ENCODE peak calls at places on chromosomes 3 and 15, in ten cellular contexts. N is GM23248, M is transverse colon, X is mucosa of descending colon, U is osteoblast, R is neuronal stem cell, F is PC-9, T is pancreas, E is trophoblast cell, Q is heart left ventricle. W is an unnamed sample.

GRCh38 chr3:59308684-59309083 is 258.9 kb upstream of the CFAP20DC start:
- DNase-seq in N (no peak), M (no peak), X (no peak), U (no peak), R (no peak), F (no peak), T (no peak), E (no peak), Q (no peak), W (no peak)

GRCh38 chr3:71103430-71103881 is 480.1 kb downstream of the FOXP1 start:
- DNase-seq in N (peak; percentile 79), M (peak; percentile 47), X (peak; percentile 58), U (no peak), R (no peak), F (no peak), T (peak; percentile 77), E (no peak), Q (peak; percentile 71), W (no peak)

GRCh38 chr3:66473637-66474036 is 27.2 kb downstream of the LRIG1 start:
- DNase-seq in N (peak; percentile 90), M (no peak), X (no peak), U (no peak), R (no peak), F (no peak), T (no peak), E (peak; percentile 23), Q (no peak), W (no peak)

GRCh38 chr3:115436767-115437301 is 186.5 kb upstream of the GAP43 start:
- DNase-seq in N (peak; percentile 97), M (no peak), X (no peak), U (peak; percentile 71), R (no peak), F (peak; percentile 48), T (no peak), E (peak; percentile 62), Q (no peak), W (no peak)

GRCh38 chr15:69983696-69984265 is 113.9 kb downstream of the TLE3 start:
- DNase-seq in N (peak; percentile 11), M (no peak), X (no peak), U (no peak), R (no peak), F (peak; percentile 47), T (no peak), E (peak; percentile 75), Q (no peak), W (no peak)

GRCh38 chr15:90142216-90143175 is 40.2 kb upstream of the IDH2 start:
- DNase-seq in N (no peak), M (no peak), X (no peak), U (no peak), R (no peak), F (no peak), T (no peak), E (no peak), Q (no peak), W (peak; percentile 83)

GRCh38 chr15:73582961-73583360 is 50.2 kb downstream of the NPTN start:
- DNase-seq in N (no peak), M (no peak), X (no peak), U (no peak), R (no peak), F (no peak), T (no peak), E (no peak), Q (no peak), W (no peak)

GRCh38 chr3:124014366-124014942 is 22.5 kb upstream of the ROPN1 start:
- DNase-seq in N (peak; percentile 60), M (no peak), X (no peak), U (no peak), R (no peak), F (no peak), T (no peak), E (no peak), Q (no peak), W (no peak)

GRCh38 chr15:56042982-56043980 is 49.9 kb upstream of the NEDD4 start:
- DNase-seq in N (no peak), M (no peak), X (peak; percentile 26), U (no peak), R (no peak), F (no peak), T (no peak), E (no peak), Q (peak; percentile 10), W (peak; percentile 62)

GRCh38 chr15:57495037-57495436 is 96.7 kb upstream of the MYZAP start:
- DNase-seq in N (no peak), M (no peak), X (no peak), U (peak; percentile 41), R (no peak), F (no peak), T (no peak), E (peak; percentile 62), Q (no peak), W (no peak)
- H3K4me1 ChIP-seq in N (peaks cover 11% of the 10 kb centered on the region), M (peaks cover 4% of the 10 kb centered on the region), X (peaks cover 7% of the 10 kb centered on the region), U (no peaks in the 10 kb centered on the region), R (peaks cover 6% of the 10 kb centered on the region), F (no peaks in the 10 kb centered on the region), T (peaks cover 33% of the 10 kb centered on the region), E (peaks cover 23% of the 10 kb centered on the region), Q (peaks cover 9% of the 10 kb centered on the region), W (no peaks in the 10 kb centered on the region)

GRCh38 chr15:74780523-74780982 is 1.3 kb upstream of the CSK start:
- DNase-seq in N (no peak), M (no peak), X (peak; percentile 17), U (peak; percentile 68), R (no peak), F (no peak), T (no peak), E (no peak), Q (no peak), W (no peak)

GRCh38 chr15:74780983-74781672 is 752 bp upstream of the CSK start:
- DNase-seq in N (peak; percentile 51), M (no peak), X (peak; percentile 38), U (peak; percentile 84), R (no peak), F (no peak), T (no peak), E (peak; percentile 22), Q (no peak), W (peak; percentile 68)

GRCh38 chr15:74777769-74778598 is 3.9 kb upstream of the CSK start:
- DNase-seq in N (no peak), M (no peak), X (no peak), U (peak; percentile 85), R (no peak), F (no peak), T (no peak), E (no peak), Q (no peak), W (no peak)

GRCh38 chr15:74778599-74778970 is 3.3 kb upstream of the CSK start:
- DNase-seq in N (no peak), M (no peak), X (no peak), U (no peak), R (no peak), F (no peak), T (no peak), E (no peak), Q (no peak), W (no peak)

GRCh38 chr15:74779162-74779648 is 2.7 kb upstream of the CSK start:
- DNase-seq in N (no peak), M (no peak), X (peak; percentile 5), U (no peak), R (no peak), F (no peak), T (no peak), E (no peak), Q (no peak), W (no peak)
- H3K4me1 ChIP-seq in N (peaks cover 18% of the 10 kb centered on the region), M (peaks cover 29% of the 10 kb centered on the region), X (peaks cover 52% of the 10 kb centered on the region), U (peaks cover 27% of the 10 kb centered on the region), R (peaks cover 37% of the 10 kb centered on the region), F (peaks cover 20% of the 10 kb centered on the region), T (no peaks in the 10 kb centered on the region), E (peaks cover 33% of the 10 kb centered on the region), Q (peaks cover 33% of the 10 kb centered on the region), W (peaks cover 77% of the 10 kb centered on the region)

DNA sequence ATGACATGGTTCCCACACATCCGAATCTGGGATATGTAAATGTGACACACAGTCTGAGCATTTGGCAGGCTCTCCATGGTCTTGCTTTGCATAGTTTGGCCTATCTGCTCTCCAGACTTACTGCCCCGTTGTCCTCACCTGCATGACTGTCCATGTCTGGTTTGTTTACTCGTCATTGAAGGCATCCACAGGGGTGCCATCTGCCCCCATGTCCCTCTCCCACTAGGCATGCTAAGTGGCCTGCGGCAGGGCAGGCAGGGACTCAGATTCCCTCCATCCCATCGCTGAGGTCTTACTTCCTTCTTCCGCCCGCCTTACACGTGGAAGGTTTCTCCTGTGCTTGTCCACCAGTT is 10.3 kb downstream of the KLF13 start:
- DNase-seq in N (no peak), M (no peak), X (no peak), U (peak; percentile 79), R (no peak), F (no peak), T (no peak), E (peak; percentile 82), Q (no peak), W (no peak)
- H3K4me1 ChIP-seq in N (peaks cover 17% of the 10 kb centered on the region), M (peaks cover 54% of the 10 kb centered on the region), X (peaks cover 79% of the 10 kb centered on the region), U (peaks cover 21% of the 10 kb centered on the region), R (peaks cover 9% of the 10 kb centered on the region), F (no peaks in the 10 kb centered on the region), T (peaks cover 79% of the 10 kb centered on the region), E (peaks cover 26% of the 10 kb centered on the region), Q (peaks cover 94% of the 10 kb centered on the region), W (peaks cover 33% of the 10 kb centered on the region)

GRCh38 chr3:177823701-177824189 is 626.5 kb upstream of the TBL1XR1 start:
- DNase-seq in N (no peak), M (no peak), X (no peak), U (peak; percentile 34), R (no peak), F (no peak), T (no peak), E (peak; percentile 69), Q (no peak), W (no peak)

GRCh38 chr3:177818712-177819111 is 621.4 kb upstream of the TBL1XR1 start:
- DNase-seq in N (no peak), M (no peak), X (no peak), U (no peak), R (no peak), F (no peak), T (no peak), E (no peak), Q (no peak), W (no peak)

GRCh38 chr3:177822826-177823225 is 625.5 kb upstream of the TBL1XR1 start:
- DNase-seq in N (no peak), M (no peak), X (no peak), U (no peak), R (no peak), F (no peak), T (no peak), E (no peak), Q (no peak), W (no peak)

GRCh38 chr3:177817746-177818145 is 620.5 kb upstream of the TBL1XR1 start:
- DNase-seq in N (no peak), M (no peak), X (no peak), U (no peak), R (no peak), F (no peak), T (no peak), E (no peak), Q (no peak), W (no peak)

DNA sequence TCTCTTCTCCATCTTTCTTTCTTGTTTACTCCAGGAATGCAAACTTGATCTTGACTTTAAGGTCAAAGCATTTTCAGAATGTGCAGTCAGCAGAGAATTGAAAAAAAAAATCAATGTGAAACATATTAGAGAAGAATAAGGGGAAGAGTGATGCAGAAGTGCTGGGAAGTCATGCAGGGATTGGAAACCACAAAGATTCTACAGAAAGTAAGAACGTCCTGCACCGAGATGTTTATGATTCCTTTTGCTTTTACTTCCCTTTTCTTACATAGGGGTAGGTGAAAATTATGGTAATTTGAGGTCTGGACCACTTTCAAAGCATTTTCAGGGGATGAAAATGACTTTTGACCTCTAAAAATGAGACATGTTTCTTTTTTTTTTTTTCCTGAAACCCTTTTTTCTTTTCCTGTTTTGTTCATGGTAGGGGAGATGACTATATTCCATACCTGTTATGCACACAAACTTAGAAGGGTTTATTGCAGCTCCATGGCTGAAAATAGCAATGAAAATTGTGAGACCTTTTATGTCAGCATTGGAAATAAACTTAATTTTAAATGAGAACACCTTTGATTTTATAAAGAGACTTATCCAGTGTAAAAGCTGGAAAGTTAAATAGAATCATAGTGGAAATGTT is 623.5 kb upstream of the TBL1XR1 start:
- DNase-seq in N (no peak), M (no peak), X (no peak), U (no peak), R (no peak), F (no peak), T (no peak), E (peak; percentile 17), Q (no peak), W (no peak)
- H3K4me1 ChIP-seq in N (peaks cover 24% of the 10 kb centered on the region), M (no peaks in the 10 kb centered on the region), X (no peaks in the 10 kb centered on the region), U (peaks cover 37% of the 10 kb centered on the region), R (peaks cover 20% of the 10 kb centered on the region), F (peaks cover 57% of the 10 kb centered on the region), T (peaks cover 5% of the 10 kb centered on the region), E (peaks cover 18% of the 10 kb centered on the region), Q (peaks cover 24% of the 10 kb centered on the region), W (no peaks in the 10 kb centered on the region)

W was measured in DND-41.